ENCODE peak calls at places on chromosomes 11 and 22, in ten cellular contexts. Q is MM.1S, Y is progenitor cell of endocrine pancreas, W is glutamatergic neuron, R is mammary epithelial cell, F is nephron progenitor cell, H is natural killer cell, I is HFF-Myc, V is RWPE2, A is endothelial cell. Z is an unnamed sample.

GRCh38 chr11:106263527-106263926 is 186.1 kb downstream of the AASDHPPT start:
- DNase-seq in Q (no peak), Y (no peak), W (no peak), R (no peak), F (no peak), H (no peak), I (no peak), V (no peak), A (no peak), Z (no peak)

GRCh38 chr11:84958295-84958694 is 668.8 kb downstream of the DLG2 start:
- DNase-seq in Q (no peak), Y (no peak), W (no peak), R (no peak), F (no peak), H (no peak), I (no peak), V (no peak), A (no peak), Z (no peak)

GRCh38 chr11:117647872-117648271 is 149.1 kb downstream of the DSCAML1 start:
- DNase-seq in Q (no peak), Y (no peak), W (no peak), R (no peak), F (no peak), H (no peak), I (no peak), V (no peak), A (no peak), Z (no peak)

GRCh38 chr11:115617767-115618166 is 113.6 kb upstream of the CADM1 start:
- DNase-seq in Q (no peak), Y (no peak), W (no peak), R (no peak), F (no peak), H (no peak), I (no peak), V (no peak), A (no peak), Z (no peak)

GRCh38 chr22:39518996-39519680 is 1.2 kb upstream of the ATF4 start:
- DNase-seq in Q (peak), Y (no peak), W (peak), R (no peak), F (no peak), H (no peak), I (no peak), V (no peak), A (no peak), Z (no peak)

GRCh38 chr11:126573325-126574076 is 218.0 kb downstream of the ST3GAL4 start:
- DNase-seq in Q (peak), Y (no peak), W (no peak), R (no peak), F (peak), H (no peak), I (no peak), V (no peak), A (no peak), Z (no peak)

GRCh38 chr22:50627914-50628542 is at the start of gene ARSA:
- DNase-seq in Q (peak), Y (peak), W (peak), R (peak), F (peak), H (peak), I (no peak), V (peak), A (peak), Z (no peak)

GRCh38 chr22:50622723-50623327 is 5.1 kb downstream of the ARSA start:
- DNase-seq in Q (peak), Y (no peak), W (no peak), R (peak), F (no peak), H (no peak), I (no peak), V (peak), A (no peak), Z (no peak)

GRCh38 chr11:1879941-1880720 is 11.6 kb downstream of the PRR33 start:
- DNase-seq in Q (no peak), Y (no peak), W (no peak), R (no peak), F (no peak), H (peak), I (no peak), V (peak), A (peak), Z (no peak)

GRCh38 chr11:19018901-19019300 is 41.6 kb downstream of the MRGPRX2 start:
- DNase-seq in Q (peak), Y (peak), W (no peak), R (peak), F (peak), H (no peak), I (no peak), V (no peak), A (peak), Z (no peak)

GRCh38 chr11:117084992-117085391 is 13.2 kb downstream of the SIK3 start:
- DNase-seq in Q (no peak), Y (no peak), W (no peak), R (no peak), F (no peak), H (no peak), I (no peak), V (no peak), A (no peak), Z (no peak)

GRCh38 chr11:98090861-98091575 is 929.7 kb upstream of the CNTN5 start:
- DNase-seq in Q (no peak), Y (no peak), W (no peak), R (no peak), F (no peak), H (no peak), I (no peak), V (no peak), A (no peak), Z (no peak)

GRCh38 chr11:74418509-74418895 is 20.3 kb upstream of the PGM2L1 start:
- DNase-seq in Q (no peak), Y (no peak), W (no peak), R (peak), F (no peak), H (no peak), I (peak), V (no peak), A (no peak), Z (no peak)

GRCh38 chr11:105100206-105100605 is 39.4 kb downstream of the CARD18 start:
- DNase-seq in Q (no peak), Y (no peak), W (no peak), R (peak), F (no peak), H (no peak), I (no peak), V (no peak), A (no peak), Z (no peak)

GRCh38 chr22:35893698-35894097 is 134.9 kb downstream of the RBFOX2 start:
- DNase-seq in Q (no peak), Y (no peak), W (no peak), R (no peak), F (no peak), H (no peak), I (no peak), V (no peak), A (no peak), Z (no peak)

GRCh38 chr11:115612331-115612730 is 108.1 kb upstream of the CADM1 start:
- DNase-seq in Q (no peak), Y (no peak), W (no peak), R (no peak), F (no peak), H (no peak), I (no peak), V (no peak), A (no peak), Z (no peak)

GRCh38 chr11:33187851-33188722 is 26.8 kb upstream of the CSTF3 start:
- DNase-seq in Q (no peak), Y (no peak), W (no peak), R (no peak), F (no peak), H (no peak), I (no peak), V (no peak), A (no peak), Z (no peak)

GRCh38 chr22:45537734-45538181 is 35.1 kb downstream of the FBLN1 start:
- DNase-seq in Q (no peak), Y (no peak), W (no peak), R (peak), F (no peak), H (no peak), I (no peak), V (peak), A (no peak), Z (no peak)

GRCh38 chr11:117871160-117871559 is 5.3 kb downstream of the FXYD6 start:
- DNase-seq in Q (no peak), Y (no peak), W (no peak), R (no peak), F (no peak), H (no peak), I (no peak), V (no peak), A (no peak), Z (no peak)

GRCh38 chr11:14554959-14555358 is 34.8 kb upstream of the PSMA1 start:
- DNase-seq in Q (peak), Y (no peak), W (no peak), R (no peak), F (no peak), H (no peak), I (peak), V (no peak), A (no peak), Z (no peak)

GRCh38 chr11:100878474-100878873 is 191.4 kb downstream of the ARHGAP42 start:
- DNase-seq in Q (no peak), Y (no peak), W (no peak), R (no peak), F (no peak), H (no peak), I (no peak), V (no peak), A (no peak), Z (no peak)

GRCh38 chr11:130413383-130414106 is 14.9 kb downstream of the ADAMTS8 start:
- DNase-seq in Q (no peak), Y (no peak), W (no peak), R (peak), F (no peak), H (no peak), I (no peak), V (no peak), A (no peak), Z (no peak)

GRCh38 chr11:7974668-7975067 is 9.4 kb upstream of the NLRP10 start:
- DNase-seq in Q (no peak), Y (no peak), W (no peak), R (no peak), F (no peak), H (no peak), I (no peak), V (no peak), A (no peak), Z (no peak)

GRCh38 chr22:17972385-17973181 is 51.8 kb downstream of the MICAL3 start:
- DNase-seq in Q (no peak), Y (no peak), W (no peak), R (peak), F (no peak), H (no peak), I (peak), V (no peak), A (no peak), Z (no peak)

GRCh38 chr11:65315204-65315865 is 669 bp downstream of the CDC42EP2 start:
- DNase-seq in Q (peak), Y (peak), W (peak), R (peak), F (peak), H (peak), I (peak), V (no peak), A (peak), Z (peak)

GRCh38 chr11:23859087-23859486 is 637.8 kb upstream of the LUZP2 start:
- DNase-seq in Q (peak), Y (no peak), W (no peak), R (no peak), F (no peak), H (no peak), I (no peak), V (no peak), A (no peak), Z (no peak)

GRCh38 chr11:76260296-76260695 is 54.0 kb upstream of the WNT11 start:
- DNase-seq in Q (no peak), Y (no peak), W (no peak), R (no peak), F (no peak), H (no peak), I (no peak), V (no peak), A (no peak), Z (no peak)

GRCh38 chr22:44399196-44399837 is 86.6 kb upstream of the SHISAL1 start:
- DNase-seq in Q (no peak), Y (no peak), W (no peak), R (no peak), F (no peak), H (peak), I (no peak), V (no peak), A (no peak), Z (no peak)

DNA sequence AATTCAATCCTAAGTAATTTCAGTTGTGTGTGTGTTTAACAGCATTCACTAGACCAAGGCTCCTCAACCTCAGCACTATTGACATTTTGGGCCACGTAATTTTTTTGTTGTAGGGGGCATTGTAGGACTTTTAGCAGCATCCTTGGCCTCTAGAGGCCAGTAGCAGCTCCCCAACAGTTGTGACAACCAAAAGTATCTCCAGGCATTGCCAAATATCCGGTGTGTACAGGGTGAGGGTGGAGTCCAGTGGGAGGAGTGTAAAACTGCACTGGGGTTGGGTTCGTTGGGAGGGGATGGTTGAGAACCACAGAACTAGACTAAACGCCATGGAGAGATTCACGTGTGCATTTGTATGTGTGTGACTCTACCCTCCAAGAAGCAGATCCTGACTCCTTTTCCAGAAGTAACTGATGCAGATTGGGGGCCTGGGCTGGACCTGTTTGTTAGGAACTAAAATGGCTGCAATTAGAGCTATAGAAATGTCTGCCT is 5.9 kb upstream of the PHF21A start:
- DNase-seq in Q (peak), Y (no peak), W (no peak), R (peak), F (no peak), H (peak), I (peak), V (no peak), A (no peak), Z (no peak)
- TF ChIP-seq CTCF in Q (peak), Y (no peak), W (no peak), R (peak), F (no peak), H (peak), I (peak), V (peak), A (no peak), Z (no peak)

DNA sequence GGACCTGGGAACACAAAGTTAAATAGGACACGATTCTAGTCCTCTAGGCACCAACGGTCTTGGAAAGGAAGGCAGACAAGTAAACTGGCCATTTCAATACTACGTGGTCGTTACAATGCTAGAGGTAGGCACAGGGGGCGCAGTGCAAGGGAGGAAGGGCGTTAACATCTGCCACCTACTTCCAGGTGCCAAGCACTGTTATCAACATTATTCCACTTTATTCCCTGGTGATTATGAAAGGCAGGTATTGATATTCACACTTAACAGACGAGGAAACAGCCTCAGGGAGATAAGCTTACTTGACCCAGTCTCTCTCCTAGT is 760 bp upstream of the TAF10 start:
- DNase-seq in Q (no peak), Y (no peak), W (peak), R (no peak), F (no peak), H (no peak), I (no peak), V (no peak), A (peak), Z (no peak)
- TF ChIP-seq CTCF in Q (peak), Y (peak), W (peak), R (peak), F (peak), H (peak), I (peak), V (peak), A (peak), Z (peak)

GRCh38 chr22:49431559-49431958 is 396.1 kb downstream of the BRD1 start:
- DNase-seq in Q (no peak), Y (no peak), W (no peak), R (no peak), F (no peak), H (no peak), I (no peak), V (no peak), A (no peak), Z (no peak)

GRCh38 chr22:49427941-49428340 is 399.7 kb downstream of the BRD1 start:
- DNase-seq in Q (no peak), Y (no peak), W (no peak), R (no peak), F (no peak), H (no peak), I (no peak), V (no peak), A (no peak), Z (no peak)

GRCh38 chr22:49427341-49427740 is 400.3 kb downstream of the BRD1 start:
- DNase-seq in Q (no peak), Y (no peak), W (no peak), R (no peak), F (no peak), H (no peak), I (no peak), V (no peak), A (no peak), Z (no peak)

GRCh38 chr22:49426618-49427266 is 400.9 kb downstream of the BRD1 start:
- DNase-seq in Q (no peak), Y (no peak), W (no peak), R (no peak), F (no peak), H (no peak), I (no peak), V (no peak), A (no peak), Z (no peak)

GRCh38 chr22:49429066-49429465 is 398.6 kb downstream of the BRD1 start:
- DNase-seq in Q (no peak), Y (no peak), W (no peak), R (no peak), F (no peak), H (no peak), I (no peak), V (no peak), A (no peak), Z (no peak)
- TF ChIP-seq CTCF in Q (no peak), Y (peak), W (no peak), R (no peak), F (no peak), H (no peak), I (no peak), V (no peak), A (no peak), Z (no peak)

GRCh38 chr11:67482736-67483497 is at the start of gene AIP:
- DNase-seq in Q (peak), Y (peak), W (peak), R (peak), F (peak), H (peak), I (peak), V (peak), A (peak), Z (peak)
- TF ChIP-seq CTCF in Q (no peak), Y (peak), W (peak), R (peak), F (no peak), H (no peak), I (no peak), V (no peak), A (no peak), Z (no peak)

GRCh38 chr22:19036229-19036522 is 86.0 kb downstream of the DGCR2 start:
- DNase-seq in Q (no peak), Y (no peak), W (no peak), R (no peak), F (no peak), H (no peak), I (no peak), V (no peak), A (no peak), Z (no peak)
- TF ChIP-seq CTCF in Q (no peak), Y (peak), W (no peak), R (no peak), F (no peak), H (no peak), I (no peak), V (no peak), A (no peak), Z (no peak)

GRCh38 chr22:23984430-23984829 is 4.5 kb downstream of the GSTT2 start:
- DNase-seq in Q (peak), Y (no peak), W (no peak), R (peak), F (no peak), H (no peak), I (peak), V (no peak), A (no peak), Z (no peak)
- TF ChIP-seq CTCF in Q (peak), Y (no peak), W (no peak), R (no peak), F (no peak), H (no peak), I (peak), V (peak), A (peak), Z (peak)